ENCODE peak calls at places on chromosomes 13 and 19, in four cellular contexts. R is colonic mucosa, H is neural progenitor cell, F is heart right ventricle. Y is an unnamed sample. For H3K9me3 and H3K4me1, the result is how much of the 10 kb centered on the place peaks cover.

GRCh38 chr13:47990920-47991466 is 10.1 kb downstream of the SUCLA2 start:
- DNase-seq in H (no peak), R (no peak), F (no peak), Y (no peak)

GRCh38 chr13:39768962-39769361 is 113.5 kb downstream of the COG6 start:
- DNase-seq in R (no peak), F (no peak), H (no peak), Y (no peak)

GRCh38 chr13:42893346-42893745 is 98.7 kb downstream of the EPSTI1 start:
- DNase-seq in H (no peak), F (no peak), R (no peak), Y (no peak)

GRCh38 chr19:1063030-1063908 is 3.7 kb upstream of the ARHGAP45 start:
- DNase-seq in R (peak), F (no peak), H (no peak), Y (peak)

GRCh38 chr13:30370146-30370545 is 52.1 kb upstream of the UBE2L5 start:
- DNase-seq in R (no peak), H (no peak), F (no peak), Y (no peak)

GRCh38 chr13:97257800-97258799 is 36.0 kb downstream of the MBNL2 start:
- DNase-seq in H (peak), F (peak), R (no peak), Y (no peak)

GRCh38 chr13:27004389-27004788 is 167.2 kb downstream of the USP12 start:
- DNase-seq in R (no peak), F (no peak), H (no peak), Y (no peak)

GRCh38 chr13:107600986-107601385 is 614.4 kb downstream of the LIG4 start:
- DNase-seq in R (no peak), F (no peak), H (no peak), Y (no peak)

GRCh38 chr13:75226092-75226491 is 255.9 kb downstream of the TBC1D4 start:
- DNase-seq in H (no peak), R (no peak), F (no peak), Y (peak)

GRCh38 chr19:3065675-3066357 is 3.5 kb upstream of the TLE5 start:
- DNase-seq in R (peak), H (no peak), F (no peak), Y (no peak)

GRCh38 chr19:49570138-49570856 is 10.1 kb downstream of the NOSIP start:
- DNase-seq in H (peak), R (peak), F (peak), Y (no peak)

GRCh38 chr13:71137106-71137505 is 729.9 kb downstream of the DACH1 start:
- DNase-seq in H (no peak), R (no peak), F (no peak), Y (no peak)

GRCh38 chr19:10995926-10996600 is 35.2 kb downstream of the SMARCA4 start:
- DNase-seq in H (no peak), R (no peak), F (no peak), Y (no peak)

GRCh38 chr13:97344250-97345175 is 89.5 kb upstream of the RAP2A start:
- DNase-seq in H (peak), F (peak), R (peak), Y (peak)

GRCh38 chr13:95956589-95957148 is 96.5 kb downstream of the UGGT2 start:
- DNase-seq in R (no peak), H (no peak), F (no peak), Y (no peak)

GRCh38 chr13:80814541-80814940 is 473.6 kb upstream of the SPRY2 start:
- DNase-seq in F (no peak), H (no peak), R (no peak), Y (no peak)

GRCh38 chr13:54699831-54700230 is 1671.2 kb downstream of the OLFM4 start:
- DNase-seq in H (no peak), F (no peak), R (no peak), Y (peak)

GRCh38 chr19:31354316-31354715 is 5.1 kb upstream of the TSHZ3 start:
- DNase-seq in R (no peak), F (no peak), H (no peak), Y (no peak)

DNA sequence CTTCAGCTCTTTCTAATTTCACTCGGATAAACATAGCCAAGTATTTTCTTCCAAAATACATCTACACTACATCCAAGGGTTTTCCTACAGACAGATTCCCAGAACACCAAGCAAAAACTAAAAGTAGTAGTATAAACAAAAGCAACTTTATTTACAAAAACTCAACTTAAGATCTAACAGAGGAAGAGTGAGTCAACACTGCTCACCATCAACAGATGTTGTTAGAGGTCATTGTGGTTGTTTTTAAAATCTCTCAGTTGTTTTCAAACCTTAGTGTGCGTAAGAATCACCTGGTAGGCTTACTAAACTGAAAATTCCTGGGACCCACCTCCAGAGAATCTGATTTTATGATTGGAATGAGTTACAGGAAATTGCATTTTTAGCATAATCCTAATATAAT is 631.7 kb upstream of the SGCG start:
- DNase-seq in R (no peak), F (no peak), H (no peak), Y (no peak)
- TF ChIP-seq CTCF in R (no peak), F (no peak), H (no peak), Y (no peak)

GRCh38 chr13:86446311-86446710 is 647.1 kb upstream of the SLITRK6 start:
- DNase-seq in F (no peak), H (peak), R (no peak), Y (no peak)

GRCh38 chr13:86445584-86446140 is 646.4 kb upstream of the SLITRK6 start:
- DNase-seq in R (no peak), F (no peak), H (no peak), Y (no peak)

GRCh38 chr13:86447479-86447878 is 648.3 kb upstream of the SLITRK6 start:
- DNase-seq in H (no peak), R (no peak), F (no peak), Y (no peak)
- H3K9me3 ChIP-seq in H (under half), R (under half), F (under half), Y (under half)

DNA sequence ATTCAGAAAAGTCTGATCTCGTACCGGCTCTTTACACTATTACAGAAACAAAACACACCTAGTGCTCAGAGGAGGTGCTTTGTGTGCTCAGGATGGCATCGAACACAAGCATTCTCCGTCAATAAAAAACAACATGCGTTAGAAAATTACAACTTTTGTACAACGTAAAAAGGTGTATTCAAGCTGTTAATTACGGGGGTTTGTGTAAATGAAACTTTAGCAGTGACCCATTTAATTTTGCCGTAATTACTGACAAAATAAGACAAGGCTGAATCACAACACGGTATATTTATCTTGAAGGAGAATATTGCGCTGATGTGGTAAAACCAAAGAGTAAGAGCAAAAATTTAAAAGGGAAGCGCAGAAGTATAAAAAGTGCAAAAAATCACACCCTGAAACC is 6.5 kb upstream of the SOX1 start:
- DNase-seq in R (no peak), F (no peak), H (no peak), Y (no peak)
- H3K4me1 ChIP-seq in R (under half), F (under half), H (half or more), Y (under half)

GRCh38 chr19:8595651-8596050 is 14.9 kb downstream of the ADAMTS10 start:
- DNase-seq in R (no peak), H (no peak), F (no peak), Y (no peak)

GRCh38 chr19:8589177-8589714 is 12.0 kb upstream of the MYO1F start:
- DNase-seq in F (no peak), H (no peak), R (no peak), Y (no peak)

GRCh38 chr19:8596168-8596567 is 14.3 kb downstream of the ADAMTS10 start:
- DNase-seq in F (no peak), R (no peak), H (no peak), Y (no peak)

GRCh38 chr19:8592231-8593009 is 15.2 kb upstream of the MYO1F start:
- DNase-seq in R (peak), F (peak), H (peak), Y (peak)

DNA sequence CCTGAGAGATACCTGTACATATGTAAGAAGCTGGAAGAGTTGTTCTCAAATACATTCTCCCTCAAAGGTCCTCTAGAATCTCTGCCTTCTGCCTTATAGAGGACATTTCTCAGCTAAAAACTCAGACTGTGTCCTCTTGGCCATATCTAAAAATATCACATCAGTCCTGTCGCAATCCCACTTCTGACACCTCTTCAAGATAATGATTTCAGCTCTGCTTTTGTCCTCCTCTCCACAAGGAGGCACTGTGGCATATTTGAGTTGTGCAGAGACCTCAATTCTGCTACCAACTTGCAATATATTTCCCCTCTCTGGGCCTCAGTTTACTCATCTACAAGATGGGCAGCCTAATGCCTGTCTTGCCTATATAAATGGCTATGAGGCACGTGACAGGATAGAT is 16.6 kb downstream of the ADAMTS10 start:
- DNase-seq in R (no peak), F (no peak), H (no peak), Y (no peak)
- TF ChIP-seq CTCF in R (no peak), F (no peak), H (peak), Y (no peak)

Y was measured in left lung.